ENCODE peak calls at places on chromosomes 6 and 20, in ten cellular contexts. K, Q, G, C, R, W, E, U, V and Y are unnamed samples.

GRCh38 chr20:50187403-50188051 is 3.1 kb upstream of the CEBPB start:
- DNase-seq in W (peak; percentile 51), K (no peak), E (no peak), U (no peak), Q (peak; percentile 67), V (no peak), G (no peak), R (no peak), C (no peak), Y (no peak)

GRCh38 chr6:40918035-40918651 is 120.9 kb downstream of the UNC5CL start:
- DNase-seq in W (no peak), Q (no peak), K (no peak), G (no peak), U (no peak), R (no peak), C (no peak), V (no peak), E (no peak), Y (no peak)

GRCh38 chr20:15236812-15237211 is 899.4 kb upstream of the FLRT3 start:
- DNase-seq in K (no peak), G (peak; percentile 10), R (peak; percentile 28), E (no peak), C (peak; percentile 50), U (no peak), W (peak; percentile 37), Q (peak; percentile 35), V (no peak), Y (peak; percentile 67)

GRCh38 chr20:2663887-2664719 is at the start of gene IDH3B:
- DNase-seq in W (peak; percentile 83), Q (peak; percentile 84), V (peak; percentile 90), E (peak; percentile 95), R (peak; percentile 88), U (peak; percentile 84), K (peak; percentile 79), G (peak; percentile 96), C (peak; percentile 92), Y (peak; percentile 96)

GRCh38 chr6:169993861-169994481 is 242.5 kb downstream of the ERMARD start:
- DNase-seq in C (no peak), R (no peak), U (no peak), G (no peak), Q (no peak), K (no peak), E (no peak), W (no peak), V (no peak), Y (no peak)

GRCh38 chr6:169966312-169967181 is 215.1 kb downstream of the ERMARD start:
- DNase-seq in E (no peak), R (no peak), G (peak; percentile 6), C (no peak), U (no peak), Q (no peak), W (no peak), V (no peak), K (no peak), Y (no peak)

GRCh38 chr6:142702501-142703460 is 242.2 kb downstream of the HIVEP2 start:
- DNase-seq in U (no peak), C (no peak), R (peak; percentile 14), K (no peak), E (no peak), V (no peak), W (no peak), G (peak; percentile 27), Q (no peak), Y (no peak)

GRCh38 chr6:169702640-169703246 is 817 bp downstream of the C6orf120 start:
- DNase-seq in C (no peak), R (peak; percentile 46), W (peak; percentile 51), K (no peak), V (peak; percentile 14), U (no peak), Q (no peak), G (no peak), E (peak; percentile 67), Y (peak; percentile 78)

GRCh38 chr20:57473246-57474042 is 51.5 kb downstream of the CTCFL start:
- DNase-seq in V (no peak), E (peak; percentile 60), G (no peak), K (peak; percentile 35), W (no peak), Q (no peak), U (no peak), C (no peak), R (peak; percentile 73), Y (peak; percentile 91)

GRCh38 chr6:17869010-17869752 is 118.3 kb downstream of the KIF13A start:
- DNase-seq in C (no peak), G (no peak), E (no peak), U (no peak), K (peak; percentile 9), W (no peak), Q (no peak), R (no peak), V (no peak), Y (no peak)

GRCh38 chr6:108847738-108848115 is 495 bp upstream of the ARMC2 start:
- DNase-seq in K (no peak), C (no peak), U (no peak), R (no peak), E (no peak), Q (no peak), V (no peak), G (no peak), W (no peak), Y (no peak)

GRCh38 chr20:58719971-58720371 is 27.4 kb downstream of the NPEPL1 start:
- DNase-seq in V (no peak), U (no peak), W (no peak), C (no peak), E (no peak), G (peak; percentile 10), K (no peak), Q (no peak), R (no peak), Y (no peak)

GRCh38 chr6:44304282-44305199 is 8.6 kb downstream of the AARS2 start:
- DNase-seq in U (no peak), Q (no peak), E (peak; percentile 41), V (no peak), R (peak; percentile 71), W (peak; percentile 62), K (no peak), G (no peak), C (peak; percentile 21), Y (peak; percentile 64)

GRCh38 chr20:63744574-63745423 is 5.2 kb downstream of the SLC2A4RG start:
- DNase-seq in U (no peak), R (no peak), Q (no peak), W (no peak), E (no peak), C (no peak), V (no peak), G (no peak), K (no peak), Y (no peak)

GRCh38 chr20:25038591-25039015 is 19.3 kb downstream of the ACSS1 start:
- DNase-seq in Q (no peak), R (no peak), E (no peak), C (no peak), K (no peak), U (no peak), W (no peak), V (no peak), G (no peak), Y (no peak)

GRCh38 chr6:41555326-41556300 is 9.4 kb downstream of the FOXP4 start:
- DNase-seq in K (no peak), R (no peak), E (no peak), V (no peak), C (no peak), Q (no peak), W (no peak), G (no peak), U (no peak), Y (no peak)

GRCh38 chr6:151443449-151443848 is 8.5 kb downstream of the RMND1 start:
- DNase-seq in V (no peak), W (no peak), U (no peak), G (no peak), Q (no peak), E (no peak), C (peak; percentile 26), K (no peak), R (no peak), Y (no peak)

GRCh38 chr20:2165871-2166270 is 64.2 kb downstream of the STK35 start:
- DNase-seq in C (no peak), G (no peak), E (no peak), Q (no peak), V (no peak), W (no peak), R (no peak), U (no peak), K (no peak), Y (no peak)

GRCh38 chr6:88365656-88366055 is 199.5 kb upstream of the CNR1 start:
- DNase-seq in K (no peak), Q (no peak), W (no peak), C (peak; percentile 52), U (no peak), G (no peak), E (no peak), R (no peak), V (no peak), Y (no peak)

GRCh38 chr6:25991785-25992412 is 29.3 kb downstream of the TRIM38 start:
- DNase-seq in U (peak; percentile 6), C (peak; percentile 63), R (peak; percentile 70), E (peak; percentile 62), K (peak; percentile 43), V (peak; percentile 14), W (peak; percentile 56), G (peak; percentile 68), Q (no peak), Y (peak; percentile 91)

GRCh38 chr6:131199568-131200272 is 64.5 kb downstream of the AKAP7 start:
- DNase-seq in R (peak; percentile 81), K (no peak), W (peak; percentile 63), C (peak; percentile 55), Q (peak; percentile 25), E (peak; percentile 97), U (peak; percentile 48), G (peak; percentile 63), V (peak; percentile 61), Y (peak; percentile 88)

GRCh38 chr6:148750826-148751225 is 4.0 kb downstream of the UST start:
- DNase-seq in V (no peak), C (peak; percentile 56), W (no peak), Q (no peak), E (no peak), R (no peak), K (no peak), U (no peak), G (no peak), Y (no peak)

GRCh38 chr20:31472395-31473330 is 2.3 kb downstream of the DEFB124 start:
- DNase-seq in E (no peak), K (no peak), U (no peak), C (no peak), V (no peak), G (no peak), Q (no peak), R (no peak), W (no peak), Y (no peak)

GRCh38 chr20:46307999-46308257 is 370 bp downstream of the CDH22 start:
- DNase-seq in R (peak; percentile 65), U (no peak), W (no peak), Q (no peak), E (no peak), G (no peak), K (peak; percentile 37), V (no peak), C (no peak), Y (no peak)

GRCh38 chr6:132279592-132280139 is 121.6 kb downstream of the MOXD1 start:
- DNase-seq in G (peak; percentile 73), E (peak; percentile 77), U (peak; percentile 40), C (peak; percentile 55), W (peak; percentile 79), K (peak; percentile 17), V (peak; percentile 55), R (peak; percentile 64), Q (peak; percentile 65), Y (peak; percentile 89)

GRCh38 chr6:34917626-34918285 is 28.7 kb downstream of the ANKS1A start:
- DNase-seq in C (no peak), R (no peak), U (no peak), Q (no peak), G (no peak), W (no peak), V (no peak), E (no peak), K (no peak), Y (no peak)

GRCh38 chr6:21626756-21627155 is 33.2 kb downstream of the SOX4 start:
- DNase-seq in K (no peak), Q (no peak), C (no peak), E (no peak), W (no peak), R (no peak), V (no peak), G (no peak), U (no peak), Y (no peak)

GRCh38 chr6:13528777-13529343 is 41.5 kb upstream of the GFOD1 start:
- DNase-seq in U (no peak), G (no peak), K (no peak), V (no peak), Q (no peak), C (no peak), E (no peak), W (no peak), R (no peak), Y (no peak)